ENCODE peak calls at places on chromosomes 16 and 17, in five cellular contexts. F is CD8-positive, alpha-beta memory T cell; Z is GM23248; S is tibial artery; O is heart right ventricle. K is an unnamed sample.

GRCh38 chr16:88883117-88883895 is 16.8 kb upstream of the PABPN1L start:
- DNase-seq in O (no peak), Z (no peak), F (no peak), S (no peak), K (no peak)

GRCh38 chr17:49315551-49315951 is 46.5 kb downstream of the ZNF652 start:
- DNase-seq in F (peak; percentile 74), Z (peak; percentile 96), S (peak; percentile 81), O (peak; percentile 71), K (peak; percentile 72)

GRCh38 chr16:14611660-14612059 is 18.4 kb downstream of the PARN start:
- DNase-seq in S (no peak), F (no peak), Z (no peak), O (no peak), K (no peak)

GRCh38 chr17:65074778-65075250 is 18.3 kb upstream of the GNA13 start:
- DNase-seq in Z (no peak), F (no peak), O (peak; percentile 72), S (no peak), K (no peak)

GRCh38 chr16:48997081-48997615 is 284.5 kb downstream of the CBLN1 start:
- DNase-seq in O (no peak), S (no peak), F (no peak), Z (no peak), K (no peak)

GRCh38 chr17:35117984-35118383 is 1.7 kb downstream of the RAD51D start:
- DNase-seq in F (no peak), S (no peak), O (no peak), Z (peak; percentile 59), K (no peak)

GRCh38 chr16:66690106-66690847 is 6.3 kb downstream of the CMTM4 start:
- DNase-seq in F (no peak), O (no peak), S (no peak), Z (no peak), K (no peak)

GRCh38 chr17:29677139-29677834 is 54.6 kb upstream of the CORO6 start:
- DNase-seq in O (peak; percentile 34), Z (peak; percentile 29), F (no peak), S (peak; percentile 82), K (no peak)

GRCh38 chr17:59753522-59754467 is 46.3 kb downstream of the VMP1 start:
- DNase-seq in O (peak; percentile 43), S (no peak), F (peak; percentile 61), Z (peak; percentile 86), K (no peak)

GRCh38 chr17:58995247-58995940 is 111.3 kb downstream of the TRIM37 start:
- DNase-seq in S (no peak), Z (peak; percentile 43), O (no peak), F (no peak), K (no peak)

GRCh38 chr17:56314026-56314425 is 160.8 kb downstream of the ANKFN1 start:
- DNase-seq in S (no peak), Z (peak; percentile 24), F (no peak), O (no peak), K (no peak)

GRCh38 chr16:85917959-85918358 is 19.0 kb downstream of the IRF8 start:
- DNase-seq in O (no peak), Z (no peak), F (no peak), S (no peak), K (no peak)

GRCh38 chr17:72501404-72502110 is 380.7 kb downstream of the SOX9 start:
- DNase-seq in F (no peak), S (no peak), Z (peak; percentile 34), O (no peak), K (peak; percentile 62)

GRCh38 chr16:8882041-8882617 is at the start of gene LITAFD:
- DNase-seq in S (no peak), F (no peak), O (no peak), Z (no peak), K (no peak)

GRCh38 chr16:30121741-30122620 is 1.0 kb downstream of the MAPK3 start:
- DNase-seq in S (peak; percentile 82), F (no peak), O (peak; percentile 87), Z (peak; percentile 31), K (peak; percentile 43)

GRCh38 chr16:15502041-15502725 is 67.8 kb downstream of the BMERB1 start:
- DNase-seq in Z (peak; percentile 95), F (no peak), S (no peak), O (no peak), K (no peak)

GRCh38 chr16:52066951-52067350 is 480.0 kb downstream of the TOX3 start:
- DNase-seq in F (no peak), O (no peak), Z (no peak), S (no peak), K (no peak)

GRCh38 chr17:27464431-27464830 is 8.2 kb downstream of the KSR1 start:
- DNase-seq in O (no peak), Z (no peak), S (no peak), F (no peak), K (no peak)

GRCh38 chr16:87052506-87052905 is 264.7 kb downstream of the C16orf95 start:
- DNase-seq in Z (peak; percentile 15), O (no peak), F (no peak), S (no peak), K (no peak)

GRCh38 chr17:80349437-80350160 is 65.4 kb upstream of the ENDOV start:
- DNase-seq in Z (peak; percentile 20), S (no peak), O (no peak), F (no peak), K (no peak)

GRCh38 chr16:76768316-76768715 is 422.7 kb upstream of the MON1B start:
- DNase-seq in Z (no peak), S (no peak), F (no peak), O (no peak), K (no peak)

GRCh38 chr16:8403978-8404738 is 186.2 kb downstream of the TMEM114 start:
- DNase-seq in O (no peak), F (no peak), Z (no peak), S (no peak), K (no peak)

GRCh38 chr17:15432807-15433547 is 34.4 kb downstream of the CDRT4 start:
- DNase-seq in Z (peak; percentile 56), S (no peak), O (no peak), F (no peak), K (no peak)

GRCh38 chr17:82357394-82357793 is 1.7 kb upstream of the TEX19 start:
- DNase-seq in Z (no peak), F (no peak), O (no peak), S (no peak), K (no peak)

GRCh38 chr17:82356028-82356427 is 3.0 kb upstream of the TEX19 start:
- DNase-seq in Z (no peak), F (no peak), O (no peak), S (no peak), K (no peak)

GRCh38 chr17:82361885-82362633 is 3.0 kb downstream of the TEX19 start:
- DNase-seq in Z (no peak), O (no peak), S (no peak), F (no peak), K (no peak)

GRCh38 chr17:82356845-82357355 is 2.1 kb upstream of the TEX19 start:
- DNase-seq in F (no peak), S (no peak), Z (no peak), O (no peak), K (no peak)

DNA sequence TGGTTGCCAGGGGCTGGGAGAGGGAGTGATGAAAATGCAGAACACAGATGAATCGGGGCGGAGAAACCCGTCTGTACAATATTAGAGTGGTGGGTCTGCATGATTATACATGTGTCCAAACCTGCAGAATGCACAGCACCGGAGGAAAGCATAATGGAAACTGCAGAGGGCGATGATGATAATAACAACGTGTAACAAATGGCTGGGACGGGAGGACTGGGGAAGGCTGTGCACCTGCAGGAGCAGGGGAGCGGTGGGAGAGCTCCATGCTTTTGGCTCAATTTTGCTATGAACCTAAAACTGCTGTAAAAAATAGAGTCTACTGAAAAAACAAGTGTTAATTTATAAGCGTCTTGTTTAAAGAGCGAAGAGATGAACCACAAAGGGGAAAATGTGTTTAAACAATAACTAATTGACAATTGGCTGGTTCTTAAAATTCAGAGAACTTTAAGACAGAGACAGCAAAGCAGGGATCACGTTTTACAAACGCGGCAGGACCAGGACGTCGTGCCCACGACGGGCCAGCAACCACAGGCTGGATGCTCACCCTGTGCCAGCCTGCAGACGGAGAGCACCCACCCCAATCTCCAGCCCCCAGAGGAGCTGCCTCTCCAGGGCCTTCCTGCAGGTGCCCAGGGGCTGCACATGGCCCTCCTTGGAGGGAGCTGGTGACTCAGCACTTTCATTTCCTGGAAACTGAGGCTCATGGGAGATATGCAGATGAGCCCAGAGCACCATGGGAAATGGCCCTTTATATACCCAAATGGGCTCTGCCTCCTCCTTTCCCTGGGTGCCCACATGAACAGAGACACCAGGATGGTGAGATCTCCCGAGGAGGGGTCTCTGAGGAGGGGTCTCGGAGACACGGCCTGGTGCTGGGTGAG is at the start of gene TEX19:
- DNase-seq in F (no peak), Z (no peak), O (no peak), S (no peak), K (no peak)
- H3K27ac ChIP-seq in F (no peak within 1 kb of the TSS), Z (no peak within 1 kb of the TSS), O (no peak within 1 kb of the TSS), S (no peak within 1 kb of the TSS), K (no peak within 1 kb of the TSS)

DNA sequence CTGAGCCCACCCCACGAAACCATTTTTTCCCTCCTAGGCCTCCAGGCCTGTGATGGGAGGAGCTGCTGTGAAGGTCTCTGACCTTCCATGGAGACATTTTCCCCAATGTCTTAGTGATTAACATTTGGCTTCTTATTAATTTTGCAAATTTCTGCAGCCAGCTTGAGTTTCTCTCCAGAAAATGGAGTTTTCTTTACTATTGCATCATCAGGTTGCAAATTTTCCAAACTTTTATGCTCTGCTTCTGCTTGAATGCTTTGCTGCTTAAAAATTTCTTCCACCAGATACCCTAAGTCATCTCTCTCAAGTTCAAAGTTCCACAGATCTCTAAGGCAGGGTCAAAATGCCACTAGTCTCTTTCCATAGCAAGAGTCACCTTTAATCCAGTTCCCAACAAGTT is 12.9 kb upstream of the MYH4 start:
- DNase-seq in O (no peak), F (no peak), S (no peak), Z (no peak), K (no peak)
- H3K9me3 ChIP-seq in O (no peaks in the 10 kb centered on the region), F (no peaks in the 10 kb centered on the region), S (peaks cover 13% of the 10 kb centered on the region), Z (peaks cover 5% of the 10 kb centered on the region), K (no peaks in the 10 kb centered on the region)

GRCh38 chr17:68288375-68288774 is 2.6 kb downstream of the SLC16A6 start:
- DNase-seq in Z (no peak), O (no peak), S (no peak), F (no peak), K (no peak)

GRCh38 chr17:68289936-68290267 is 1.0 kb downstream of the SLC16A6 start:
- DNase-seq in O (no peak), F (no peak), S (no peak), Z (peak; percentile 20), K (no peak)

GRCh38 chr17:68290268-68290954 is 516 bp downstream of the SLC16A6 start:
- DNase-seq in F (peak; percentile 82), S (no peak), O (peak; percentile 14), Z (peak; percentile 25), K (peak; percentile 92)

GRCh38 chr17:68289473-68289872 is 1.5 kb downstream of the SLC16A6 start:
- DNase-seq in Z (peak; percentile 20), O (no peak), F (no peak), S (no peak), K (no peak)

DNA sequence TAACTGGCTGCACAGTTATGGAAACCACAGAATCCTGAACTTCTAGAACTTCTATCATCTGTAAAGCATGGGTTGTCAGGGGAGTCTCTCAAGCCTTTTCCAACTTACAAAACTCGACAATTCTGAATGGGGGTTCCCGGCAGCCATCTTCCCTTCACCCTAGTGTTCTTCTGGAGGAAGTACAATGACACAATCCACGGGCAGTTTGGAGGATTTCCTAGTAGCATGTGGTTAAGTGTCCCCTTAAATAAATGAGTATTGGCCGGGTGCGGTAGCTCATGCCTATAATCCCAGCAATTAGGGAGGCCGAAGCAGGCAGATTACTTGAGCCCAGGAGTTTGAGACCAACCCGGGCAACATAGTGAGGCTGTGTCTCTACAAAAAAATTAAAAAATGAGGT is 2.1 kb downstream of the SLC16A6 start:
- DNase-seq in Z (no peak), O (no peak), F (no peak), S (no peak), K (peak; percentile 40)
- H3K4me1 ChIP-seq in Z (no peaks in the 10 kb centered on the region), O (peaks cover 4% of the 10 kb centered on the region), F (peaks cover 30% of the 10 kb centered on the region), S (peaks cover 27% of the 10 kb centered on the region), K (peaks cover 13% of the 10 kb centered on the region)

GRCh38 chr17:67974186-67974585 is 22.1 kb downstream of the C17orf58 start:
- DNase-seq in S (no peak), Z (no peak), F (no peak), O (no peak), K (no peak)
- H3K27ac ChIP-seq in S (no peak overlapping the region), Z (no peak overlapping the region), F (no peak overlapping the region), O (no peak overlapping the region), K (no peak overlapping the region)